ENCODE peak calls at places on chromosomes 2 and 18, in seven cellular contexts. G is colonic mucosa; W is MM.1S; M is naive thymus-derived CD4-positive, alpha-beta T cell; S is aorta; H is Peyer's patch; Z is A549. O is an unnamed sample.

GRCh38 chr2:233964581-233964980 is 47.4 kb downstream of the TRPM8 start:
- DNase-seq in G (no peak), M (no peak), S (no peak), W (no peak), Z (no peak), H (no peak), O (no peak)

GRCh38 chr2:182368446-182368845 is 58.4 kb downstream of the PDE1A start:
- DNase-seq in G (no peak), Z (no peak), M (no peak), W (no peak), S (no peak), H (no peak), O (no peak)

GRCh38 chr2:189407161-189407943 is 33.9 kb upstream of the WDR75 start:
- DNase-seq in H (no peak), S (no peak), G (no peak), W (no peak), Z (peak; percentile 13), M (no peak), O (no peak)

GRCh38 chr18:477565-477964 is 22.9 kb downstream of the COLEC12 start:
- DNase-seq in H (no peak), Z (peak; percentile 10), M (peak; percentile 3), G (no peak), W (peak; percentile 64), S (no peak), O (no peak)

GRCh38 chr2:135744761-135745314 is 3.2 kb downstream of the UBXN4 start:
- DNase-seq in M (no peak), Z (peak; percentile 73), G (no peak), S (no peak), W (peak; percentile 21), H (no peak), O (no peak)

GRCh38 chr18:60951091-60951490 is 382.1 kb upstream of the CDH20 start:
- DNase-seq in W (no peak), S (no peak), H (no peak), G (no peak), Z (no peak), M (no peak), O (no peak)

GRCh38 chr2:171034315-171034714 is 105.3 kb downstream of the GORASP2 start:
- DNase-seq in G (no peak), W (no peak), Z (no peak), H (no peak), M (no peak), S (no peak), O (no peak)

GRCh38 chr2:135899567-135899966 is 23.3 kb upstream of the MCM6 start:
- DNase-seq in M (no peak), S (no peak), W (no peak), G (no peak), Z (no peak), H (no peak), O (peak; percentile 6)

GRCh38 chr2:208175843-208176160 is 12.4 kb upstream of the CRYGA start:
- DNase-seq in S (no peak), W (no peak), H (no peak), M (no peak), Z (no peak), G (no peak), O (no peak)

GRCh38 chr2:157743051-157743450 is 114.4 kb upstream of the ACVR1C start:
- DNase-seq in Z (no peak), W (no peak), S (no peak), H (no peak), G (no peak), M (no peak), O (no peak)

GRCh38 chr18:22424564-22424963 is 6.8 kb upstream of the CTAGE1 start:
- DNase-seq in S (no peak), H (no peak), G (no peak), Z (no peak), W (no peak), M (no peak), O (no peak)

GRCh38 chr2:218291318-218291933 is 877 bp downstream of the TMBIM1 start:
- DNase-seq in Z (no peak), W (no peak), S (peak; percentile 72), M (no peak), H (peak; percentile 45), G (no peak), O (no peak)

GRCh38 chr18:43664487-43665008 is 387.3 kb upstream of the SYT4 start:
- DNase-seq in G (no peak), W (no peak), M (no peak), S (no peak), H (no peak), Z (no peak), O (no peak)

GRCh38 chr18:59455728-59456276 is 96.7 kb upstream of the LMAN1 start:
- DNase-seq in Z (no peak), M (no peak), S (no peak), H (no peak), W (no peak), G (no peak), O (peak; percentile 7)

GRCh38 chr2:216362730-216363129 is 9.6 kb downstream of the MARCHF4 start:
- DNase-seq in H (no peak), G (no peak), M (no peak), W (no peak), Z (no peak), S (no peak), O (no peak)

GRCh38 chr2:636151-636621 is 41.0 kb downstream of the TMEM18 start:
- DNase-seq in Z (no peak), M (no peak), W (no peak), G (no peak), H (no peak), S (no peak), O (no peak)

GRCh38 chr2:222318712-222319575 is 20.1 kb upstream of the PAX3 start:
- DNase-seq in Z (no peak), G (peak; percentile 38), W (peak; percentile 70), M (no peak), S (no peak), H (no peak), O (peak; percentile 55)

GRCh38 chr2:238102865-238103264 is 2.7 kb downstream of the ESPNL start:
- DNase-seq in Z (no peak), G (no peak), S (no peak), H (no peak), W (no peak), M (no peak), O (no peak)

GRCh38 chr2:187842978-187843847 is 289.0 kb upstream of the TFPI start:
- DNase-seq in G (no peak), W (peak; percentile 71), M (no peak), S (no peak), H (no peak), Z (peak; percentile 15), O (no peak)

GRCh38 chr18:10062292-10062940 is 148.6 kb downstream of the VAPA start:
- DNase-seq in Z (no peak), W (no peak), H (no peak), M (no peak), S (no peak), G (no peak), O (no peak)

GRCh38 chr2:144469788-144470187 is 50.1 kb downstream of the ZEB2 start:
- DNase-seq in H (no peak), Z (no peak), M (no peak), S (no peak), W (no peak), G (no peak), O (no peak)
- H3K4me1 ChIP-seq in H (no peaks in the 10 kb centered on the region), Z (peaks cover 27% of the 10 kb centered on the region), M (no peaks in the 10 kb centered on the region), S (peaks cover 5% of the 10 kb centered on the region), W (no peaks in the 10 kb centered on the region), G (peaks cover 5% of the 10 kb centered on the region), O (no peaks in the 10 kb centered on the region)

DNA sequence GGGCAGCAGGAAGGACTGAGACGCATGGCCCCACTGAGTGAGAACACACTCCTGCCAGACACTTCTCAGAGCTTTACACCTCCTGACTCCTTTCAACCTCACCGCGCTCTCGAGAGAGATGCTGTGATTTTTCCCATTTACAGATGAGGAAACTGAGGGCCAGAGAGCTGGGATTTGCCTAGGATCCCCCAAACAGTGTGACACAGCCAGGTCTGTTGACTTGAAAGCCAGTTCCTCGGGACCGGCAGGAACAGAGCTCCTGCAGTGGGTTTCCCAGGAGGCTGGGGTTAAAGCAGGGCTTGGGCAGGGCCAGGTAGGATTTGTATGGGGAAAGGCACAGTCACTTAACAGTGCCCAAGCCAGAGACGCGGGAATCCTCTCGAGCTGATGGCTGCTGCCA is 81.9 kb downstream of the STPG4 start:
- DNase-seq in M (no peak), Z (no peak), H (no peak), S (no peak), W (no peak), G (no peak), O (no peak)
- H3K4me1 ChIP-seq in M (peaks cover 27% of the 10 kb centered on the region), Z (peaks cover 82% of the 10 kb centered on the region), H (peaks cover 37% of the 10 kb centered on the region), S (peaks cover 6% of the 10 kb centered on the region), W (peaks cover 42% of the 10 kb centered on the region), G (peaks cover 40% of the 10 kb centered on the region), O (peaks cover 89% of the 10 kb centered on the region)

GRCh38 chr2:144437636-144438035 is 82.3 kb downstream of the ZEB2 start:
- DNase-seq in G (no peak), M (no peak), H (no peak), Z (no peak), W (no peak), S (no peak), O (no peak)
- H3K4me1 ChIP-seq in G (no peaks in the 10 kb centered on the region), M (no peaks in the 10 kb centered on the region), H (no peaks in the 10 kb centered on the region), Z (peaks cover 20% of the 10 kb centered on the region), W (no peaks in the 10 kb centered on the region), S (peaks cover 6% of the 10 kb centered on the region), O (no peaks in the 10 kb centered on the region)

GRCh38 chr2:241307055-241307454 is 8.4 kb downstream of the HDLBP start:
- DNase-seq in M (no peak), W (peak; percentile 76), G (no peak), S (no peak), H (no peak), Z (no peak), O (no peak)

GRCh38 chr2:241302759-241303651 is 12.5 kb downstream of the HDLBP start:
- DNase-seq in M (no peak), H (no peak), G (no peak), Z (no peak), S (no peak), W (no peak), O (peak; percentile 36)

GRCh38 chr2:241302083-241302482 is 13.4 kb downstream of the HDLBP start:
- DNase-seq in H (no peak), S (no peak), M (no peak), Z (no peak), G (no peak), W (no peak), O (no peak)

GRCh38 chr2:241308267-241308666 is 7.2 kb downstream of the HDLBP start:
- DNase-seq in Z (no peak), M (no peak), W (no peak), H (no peak), G (no peak), S (no peak), O (no peak)

DNA sequence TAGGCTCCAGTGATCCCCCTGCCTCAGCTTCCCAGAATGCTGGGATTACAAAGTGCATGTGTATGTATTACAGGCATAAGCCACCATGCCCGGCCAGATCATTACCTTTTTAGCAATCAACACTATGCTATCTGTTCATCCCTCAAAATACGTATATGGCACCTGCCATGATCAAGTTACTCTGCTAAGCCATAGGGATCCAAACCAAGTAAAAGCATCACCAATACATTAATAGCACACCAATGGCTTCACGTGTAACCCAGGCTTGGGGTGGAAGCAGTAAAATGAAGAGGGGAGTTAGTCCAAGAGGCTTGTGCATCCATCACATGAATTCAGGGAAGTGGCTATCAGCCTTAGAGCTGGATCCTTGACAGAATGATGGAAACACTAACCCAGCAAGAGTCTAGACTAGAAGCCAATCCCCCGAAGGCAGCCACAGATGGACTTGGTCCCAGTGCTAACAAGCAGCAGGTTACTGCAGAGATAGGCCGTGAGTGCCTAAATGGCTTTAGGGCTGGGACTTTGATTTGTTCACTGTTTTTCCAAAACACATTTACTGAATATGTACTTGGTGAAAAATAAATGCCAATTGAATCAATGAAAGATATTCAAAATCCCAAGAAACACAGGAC is 11.3 kb downstream of the HDLBP start:
- DNase-seq in W (no peak), H (no peak), M (no peak), S (no peak), Z (no peak), G (no peak), O (no peak)
- H3K4me1 ChIP-seq in W (peaks cover 12% of the 10 kb centered on the region), H (no peaks in the 10 kb centered on the region), M (peaks cover 19% of the 10 kb centered on the region), S (no peaks in the 10 kb centered on the region), Z (no peaks in the 10 kb centered on the region), G (no peaks in the 10 kb centered on the region), O (peaks cover 20% of the 10 kb centered on the region)

O was measured in thyroid gland.